ENCODE peak calls at places on chromosomes 11 and 22, in four cellular contexts. P is epithelial cell of prostate, E is heart right ventricle, M is aorta. Z is an unnamed sample.

GRCh38 chr11:95453616-95454118 is 222.7 kb upstream of the SESN3 start:
- DNase-seq in P (peak; percentile 57), E (peak; percentile 68), M (peak; percentile 85), Z (peak; percentile 73)

GRCh38 chr11:60657880-60658279 is 41.5 kb upstream of the MS4A8 start:
- DNase-seq in E (no peak), P (no peak), M (no peak), Z (no peak)

GRCh38 chr11:68870470-68870869 is 28.8 kb upstream of the CPT1A start:
- DNase-seq in E (no peak), M (no peak), P (no peak), Z (no peak)

GRCh38 chr11:65224939-65225283 is 36.9 kb upstream of the POLA2 start:
- DNase-seq in E (no peak), P (peak; percentile 27), M (no peak), Z (no peak)

GRCh38 chr22:20531404-20532181 is 24.2 kb downstream of the MED15 start:
- DNase-seq in P (peak; percentile 87), M (peak; percentile 87), E (peak; percentile 52), Z (peak; percentile 55)

GRCh38 chr11:34354782-34355181 is 3.0 kb downstream of the ABTB2 start:
- DNase-seq in E (no peak), M (no peak), P (no peak), Z (no peak)

GRCh38 chr11:68370211-68371111 is 58.1 kb downstream of the LRP5 start:
- DNase-seq in P (no peak), E (peak; percentile 48), M (peak; percentile 77), Z (peak; percentile 7)

GRCh38 chr22:39598017-39598965 is 27.7 kb downstream of the CACNA1I start:
- DNase-seq in P (no peak), E (peak; percentile 43), M (no peak), Z (no peak)

GRCh38 chr11:87281496-87281895 is 243.8 kb downstream of the TMEM135 start:
- DNase-seq in P (no peak), E (no peak), M (no peak), Z (no peak)

GRCh38 chr22:40183029-40183581 is 5.4 kb downstream of the TNRC6B start:
- DNase-seq in E (no peak), M (no peak), P (no peak), Z (no peak)

GRCh38 chr11:45473491-45473890 is 187.3 kb upstream of the SYT13 start:
- DNase-seq in M (no peak), E (no peak), P (no peak), Z (no peak)

GRCh38 chr11:10750838-10751580 is at the start of gene CTR9:
- DNase-seq in E (peak; percentile 94), P (peak; percentile 79), M (peak; percentile 99), Z (peak; percentile 95)

GRCh38 chr11:10752061-10752460 is 1.0 kb downstream of the CTR9 start:
- DNase-seq in P (no peak), M (no peak), E (no peak), Z (no peak)

GRCh38 chr11:10752486-10752885 is 1.4 kb downstream of the CTR9 start:
- DNase-seq in M (no peak), P (no peak), E (no peak), Z (no peak)

GRCh38 chr11:10749476-10749875 is 1.6 kb upstream of the CTR9 start:
- DNase-seq in P (no peak), E (no peak), M (no peak), Z (no peak)

DNA sequence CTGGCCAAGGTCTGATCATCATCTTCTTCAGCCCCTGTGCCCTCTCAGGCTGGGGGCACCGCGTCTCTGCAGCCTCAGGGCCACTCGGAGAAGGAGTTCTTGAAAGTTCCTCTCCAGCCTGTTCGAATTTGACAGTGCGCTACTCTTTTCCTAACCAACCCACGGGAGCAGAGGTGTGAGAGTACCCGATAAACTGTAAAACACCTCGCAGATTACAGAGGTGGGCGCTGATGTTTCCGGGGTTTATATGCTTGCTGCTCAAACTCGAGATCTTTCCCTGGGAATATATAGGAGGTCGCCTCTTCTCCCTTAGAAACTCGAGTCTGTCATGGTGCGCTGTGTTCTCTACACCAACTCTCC is 515 bp downstream of the CTR9 start:
- DNase-seq in M (no peak), P (no peak), E (no peak), Z (no peak)
- H3K27ac ChIP-seq in M (no peak overlapping the region), P (peak overlapping the region; percentile 95), E (peak overlapping the region; percentile 91), Z (peak overlapping the region; percentile 94)

GRCh38 chr22:35952576-35952975 is 76.0 kb downstream of the RBFOX2 start:
- DNase-seq in E (no peak), P (no peak), M (no peak), Z (no peak)

GRCh38 chr22:35947794-35948425 is 80.7 kb downstream of the RBFOX2 start:
- DNase-seq in P (no peak), E (no peak), M (no peak), Z (no peak)

GRCh38 chr22:35944458-35944857 is 84.2 kb downstream of the RBFOX2 start:
- DNase-seq in P (no peak), E (no peak), M (no peak), Z (no peak)

GRCh38 chr22:35950262-35950661 is 78.4 kb downstream of the RBFOX2 start:
- DNase-seq in E (no peak), P (no peak), M (no peak), Z (no peak)

DNA sequence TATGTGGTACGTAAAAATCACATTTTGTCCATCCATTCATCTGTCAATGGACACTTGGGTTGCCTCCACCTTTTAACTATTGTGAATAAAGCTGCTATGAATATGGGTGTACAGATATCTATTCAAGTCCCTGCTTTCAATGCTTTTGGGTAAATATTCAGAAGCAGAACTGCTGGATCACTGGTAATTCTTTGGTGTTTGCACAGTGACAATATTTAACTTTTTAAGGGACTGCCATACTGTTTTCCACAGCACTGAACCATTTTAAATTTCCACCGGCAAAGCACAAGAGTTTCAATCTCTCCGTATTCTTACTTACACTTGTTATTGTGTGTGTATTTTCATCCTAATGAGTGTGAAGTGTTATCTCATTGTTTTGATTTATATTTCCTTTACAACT is 79.4 kb downstream of the RBFOX2 start:
- DNase-seq in M (no peak), P (no peak), E (no peak), Z (no peak)
- H3K27ac ChIP-seq in M (no peak overlapping the region), P (no peak overlapping the region), E (no peak overlapping the region), Z (no peak overlapping the region)

GRCh38 chr22:38435010-38435409 is 20.0 kb downstream of the KCNJ4 start:
- DNase-seq in P (no peak), M (no peak), E (no peak), Z (no peak)

GRCh38 chr22:38431266-38432010 is 23.6 kb downstream of the KCNJ4 start:
- DNase-seq in P (no peak), E (no peak), M (no peak), Z (no peak)

GRCh38 chr22:38432264-38432663 is 22.7 kb downstream of the KCNJ4 start:
- DNase-seq in E (no peak), P (no peak), M (no peak), Z (no peak)

GRCh38 chr22:38435960-38436359 is 19.0 kb downstream of the KCNJ4 start:
- DNase-seq in M (no peak), P (no peak), E (no peak), Z (no peak)

DNA sequence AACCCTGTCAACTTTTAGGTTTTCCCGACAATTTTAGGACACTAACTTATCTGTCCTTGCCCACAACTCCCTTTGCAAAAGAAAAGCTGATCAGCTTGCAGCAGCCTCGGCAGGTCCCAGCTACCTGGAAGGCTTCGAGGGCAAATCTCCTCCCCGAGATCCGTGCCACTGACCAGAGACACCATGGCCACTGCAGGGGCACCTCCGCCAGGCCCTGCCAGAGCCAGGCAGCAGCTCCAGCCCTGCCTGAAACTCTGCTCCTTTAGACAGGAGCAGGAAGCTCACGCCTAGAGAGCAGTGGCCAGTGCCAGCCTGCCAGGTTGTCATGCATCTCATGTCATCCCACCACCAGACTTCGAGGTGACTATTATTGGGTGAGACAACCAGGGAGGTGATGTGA is 21.1 kb downstream of the KCNJ4 start:
- DNase-seq in P (no peak), M (no peak), E (no peak), Z (no peak)
- H3K27ac ChIP-seq in P (no peak overlapping the region), M (no peak overlapping the region), E (no peak overlapping the region), Z (no peak overlapping the region)

GRCh38 chr11:63918576-63919171 is 1.7 kb upstream of the RCOR2 start:
- DNase-seq in M (no peak), P (no peak), E (no peak), Z (no peak)
- H3K27ac ChIP-seq in M (peak overlapping the region; percentile 32), P (no peak overlapping the region), E (peak overlapping the region; percentile 83), Z (peak overlapping the region; percentile 97)

DNA sequence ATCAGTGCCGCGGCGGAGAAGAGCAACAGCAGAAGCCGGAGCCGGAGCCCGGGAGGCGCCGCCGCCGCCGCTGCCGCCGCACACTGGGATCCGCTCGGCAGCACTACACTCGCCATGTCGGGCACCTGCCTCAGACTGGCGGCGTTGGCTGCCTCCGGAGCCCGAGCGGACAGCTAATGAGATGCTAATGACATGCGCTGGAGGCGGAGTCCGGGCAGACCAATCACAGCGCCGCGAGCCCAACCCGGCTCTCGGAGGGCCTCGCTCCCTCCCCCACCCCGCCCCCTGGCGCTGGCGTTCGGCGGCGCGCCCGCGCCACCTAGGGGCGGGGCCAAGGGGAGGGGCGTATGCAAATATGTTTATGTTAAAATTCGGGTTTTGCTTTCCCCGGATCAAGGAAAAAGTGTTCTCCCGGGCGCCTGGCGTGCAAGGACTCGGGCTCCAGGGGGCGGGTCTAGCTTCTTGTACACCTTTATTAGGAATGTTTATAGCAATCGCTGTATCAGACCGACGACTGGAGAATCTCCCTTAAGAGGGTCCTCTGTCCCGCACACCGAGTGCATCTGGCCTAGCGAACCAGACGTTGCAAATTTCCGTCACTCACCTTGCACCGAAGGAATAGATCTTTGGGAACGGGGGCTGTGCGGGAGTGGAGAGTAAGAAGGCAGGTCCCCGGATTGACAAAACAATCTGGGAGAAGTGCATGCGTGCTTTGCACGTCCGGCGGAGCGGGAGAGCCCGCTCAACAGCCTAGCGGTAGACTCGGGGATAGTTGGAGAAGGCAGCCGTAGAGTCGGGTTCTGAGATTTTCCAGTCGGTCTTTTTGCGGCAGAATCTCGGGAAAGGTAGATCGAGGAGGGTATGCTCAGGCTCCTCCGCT is at the start of gene CADM1:
- DNase-seq in M (peak; percentile 97), P (peak; percentile 78), E (peak; percentile 94), Z (peak; percentile 97)
- H3K27ac ChIP-seq in M (no peak within 1 kb of the TSS), P (peak within 1 kb of the TSS; percentile 55), E (peak within 1 kb of the TSS; percentile 74), Z (peak within 1 kb of the TSS; percentile 97)

GRCh38 chr11:70323811-70324210 is 53.3 kb downstream of the PPFIA1 start:
- DNase-seq in E (no peak), M (no peak), P (no peak), Z (no peak)
- H3K27ac ChIP-seq in E (peak overlapping the region; percentile 69), M (no peak overlapping the region), P (no peak overlapping the region), Z (peak overlapping the region; percentile 28)

GRCh38 chr11:74989269-74989655 is 529 bp downstream of the NEU3 start:
- DNase-seq in P (no peak), E (no peak), M (no peak), Z (no peak)
- H3K27ac ChIP-seq in P (peak overlapping the region; percentile 52), E (peak overlapping the region; percentile 89), M (no peak overlapping the region), Z (peak overlapping the region; percentile 46)